ENCODE peak calls at places on chromosomes 4 and X, in nine cellular contexts. K, N, M, P, A, L, W, U and H are unnamed samples. For H3K4me1 and H3K9me3, the result is how much of the 10 kb centered on the place peaks cover.

GRCh38 chr4:6878451-6879059 is 31.1 kb upstream of the TBC1D14 start:
- DNase-seq in K (no peak), N (no peak), M (no peak), P (no peak), A (no peak), L (no peak), W (no peak), U (no peak), H (no peak)

GRCh38 chrX:137424679-137425078 is 141.2 kb upstream of the ZIC3 start:
- DNase-seq in K (no peak), N (no peak), M (no peak), P (no peak), A (no peak), L (no peak), W (no peak), U (no peak), H (no peak)

GRCh38 chr4:24067781-24068193 is 177.9 kb upstream of the PPARGC1A start:
- DNase-seq in K (no peak), N (peak), M (no peak), P (no peak), A (peak), L (no peak), W (no peak), U (no peak), H (peak)

GRCh38 chr4:182929296-182929695 is 12.1 kb upstream of the DCTD start:
- DNase-seq in K (no peak), N (peak), M (no peak), P (no peak), A (peak), L (no peak), W (no peak), U (no peak), H (no peak)

GRCh38 chr4:113683143-113683542 is 78.4 kb downstream of the CAMK2D start:
- DNase-seq in K (no peak), N (no peak), M (no peak), P (no peak), A (no peak), L (no peak), W (no peak), U (peak), H (no peak)

GRCh38 chr4:128519163-128519810 is 231.7 kb upstream of the PGRMC2 start:
- DNase-seq in K (no peak), N (no peak), M (no peak), P (peak), A (peak), L (no peak), W (no peak), U (no peak), H (peak)

GRCh38 chrX:10811093-10811492 is 190.7 kb upstream of the MID1 start:
- DNase-seq in K (no peak), N (no peak), M (no peak), P (no peak), A (no peak), L (no peak), W (no peak), U (no peak), H (no peak)

GRCh38 chr4:66252291-66252690 is 582.0 kb upstream of the EPHA5 start:
- DNase-seq in K (no peak), N (no peak), M (no peak), P (no peak), A (peak), L (no peak), W (no peak), U (no peak), H (no peak)

GRCh38 chr4:138055890-138056289 is 186.3 kb downstream of the SLC7A11 start:
- DNase-seq in K (no peak), N (no peak), M (no peak), P (no peak), A (no peak), L (no peak), W (no peak), U (no peak), H (no peak)

GRCh38 chr4:42278709-42279324 is 118.5 kb upstream of the SHISA3 start:
- DNase-seq in K (no peak), N (no peak), M (no peak), P (no peak), A (no peak), L (no peak), W (no peak), U (no peak), H (no peak)

GRCh38 chr4:45693746-45694145 is 430.1 kb downstream of the GABRG1 start:
- DNase-seq in K (peak), N (peak), M (no peak), P (no peak), A (peak), L (no peak), W (no peak), U (no peak), H (no peak)

GRCh38 chr4:68594678-68595077 is 18.6 kb upstream of the UGT2B17 start:
- DNase-seq in K (no peak), N (no peak), M (no peak), P (no peak), A (no peak), L (no peak), W (no peak), U (no peak), H (no peak)

GRCh38 chrX:39149761-39150160 is 348.5 kb downstream of the MID1IP1 start:
- DNase-seq in K (peak), N (peak), M (peak), P (peak), A (peak), L (peak), W (peak), U (peak), H (peak)

DNA sequence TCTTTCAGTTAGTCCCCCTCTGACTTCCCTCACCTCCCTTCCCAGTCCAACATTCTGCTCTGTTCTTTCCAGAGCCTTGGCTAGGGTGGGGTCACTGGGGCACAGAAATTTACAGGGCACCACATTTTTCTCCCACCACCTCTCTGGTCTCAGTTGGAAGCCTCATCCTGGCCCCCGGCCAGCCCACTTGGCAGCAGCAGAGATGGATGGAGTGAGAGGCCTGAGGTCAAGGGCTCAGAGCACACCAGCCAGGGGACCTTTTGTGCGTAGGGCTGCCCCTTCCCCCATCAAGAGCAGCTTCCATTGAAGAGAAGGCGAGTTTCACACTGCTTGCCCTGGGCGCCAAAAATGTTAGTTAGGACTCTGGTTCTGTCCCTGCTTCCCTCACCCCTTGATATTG is 230.9 kb downstream of the SOX3 start:
- DNase-seq in K (no peak), N (no peak), M (no peak), P (no peak), A (no peak), L (no peak), W (no peak), U (no peak), H (no peak)
- TF ChIP-seq CTCF in K (no peak), N (no peak), M (no peak), P (no peak), A (no peak), L (no peak), W (no peak), U (no peak), H (no peak)

DNA sequence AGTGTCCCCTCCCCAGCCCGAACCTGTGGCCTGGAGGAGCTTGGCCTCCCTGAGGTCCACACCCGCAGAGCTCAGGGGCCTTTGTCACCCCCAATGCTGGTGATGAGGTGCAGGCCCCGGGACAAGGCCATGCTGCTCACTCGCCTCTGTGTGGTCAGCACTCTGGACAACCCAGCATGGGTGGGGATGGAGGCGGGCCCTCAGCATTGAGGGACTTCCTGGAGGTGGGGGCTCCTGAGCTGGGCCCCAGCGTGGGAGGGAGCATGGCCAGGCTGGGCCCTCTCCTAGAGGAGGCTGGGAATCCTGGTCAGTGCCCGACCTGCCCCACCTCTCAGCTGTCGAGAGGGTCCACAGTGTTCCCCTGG is 30.6 kb downstream of the TACC3 start:
- DNase-seq in K (no peak), N (no peak), M (no peak), P (no peak), A (no peak), L (no peak), W (no peak), U (no peak), H (no peak)
- H3K4me1 ChIP-seq in K (under half), N (under half), M (under half), P (under half), A (under half), L (under half), W (under half), U (under half), H (under half)

DNA sequence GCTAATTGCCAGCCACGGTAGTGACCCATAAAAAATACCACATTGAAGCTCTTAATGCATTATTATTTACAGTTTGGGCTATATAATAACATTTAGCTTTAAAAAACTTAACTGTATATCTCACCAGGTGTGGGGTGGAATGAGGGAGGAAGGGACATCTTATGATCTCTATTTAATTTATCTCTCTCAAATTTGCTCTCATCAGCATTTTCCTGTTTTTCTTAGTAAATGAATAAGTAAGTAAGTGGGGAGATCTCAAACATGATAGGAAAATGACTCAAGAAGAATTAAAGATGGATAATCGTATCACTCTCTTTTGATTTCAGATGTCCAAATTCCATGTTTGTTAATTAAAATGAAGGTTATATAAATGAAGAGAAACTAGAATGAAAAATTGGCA is 200.7 kb upstream of the NR3C2 start:
- DNase-seq in K (no peak), N (no peak), M (no peak), P (no peak), A (no peak), L (no peak), W (no peak), U (no peak), H (no peak)
- H3K9me3 ChIP-seq in K (under half), N (under half), M (under half), P (under half), A (under half), L (under half), W (under half), U (under half), H (under half)

GRCh38 chrX:154327026-154327820 is 31.6 kb downstream of the TKTL1 start:
- DNase-seq in K (no peak), N (no peak), M (no peak), P (no peak), A (no peak), L (no peak), W (no peak), U (peak), H (no peak)
- TF ChIP-seq CTCF in K (no peak), N (no peak), M (no peak), P (no peak), A (no peak), L (no peak), W (no peak), U (no peak), H (no peak)